ENCODE peak calls at places on chromosomes 1 and 21, in six cellular contexts. H, S, D, R, N and Z are unnamed samples.

GRCh38 chr1:172647110-172647564 is 11.8 kb upstream of the FASLG start:
- DNase-seq in H (no peak), S (no peak), D (peak), R (no peak), N (no peak), Z (no peak)

GRCh38 chr1:88877382-88877825 is 14.0 kb downstream of the GTF2B start:
- DNase-seq in H (no peak), S (peak), D (peak), R (no peak), N (no peak), Z (peak)

GRCh38 chr1:33443705-33444180 is 12.8 kb upstream of the PHC2 start:
- DNase-seq in H (no peak), S (no peak), D (no peak), R (no peak), N (no peak), Z (no peak)

GRCh38 chr1:24925082-24925779 is 4.8 kb downstream of the RUNX3 start:
- DNase-seq in H (no peak), S (no peak), D (no peak), R (no peak), N (peak), Z (no peak)

GRCh38 chr21:16330340-16331319 is 600.8 kb downstream of the USP25 start:
- DNase-seq in H (peak), S (peak), D (peak), R (no peak), N (no peak), Z (peak)

GRCh38 chr1:59146651-59147358 is 150.1 kb upstream of the FGGY start:
- DNase-seq in H (peak), S (peak), D (peak), R (no peak), N (no peak), Z (peak)

GRCh38 chr1:166947398-166948043 is 27.8 kb downstream of the ILDR2 start:
- DNase-seq in H (no peak), S (no peak), D (peak), R (peak), N (no peak), Z (no peak)

GRCh38 chr1:150164224-150164623 is 14.5 kb downstream of the PLEKHO1 start:
- DNase-seq in H (no peak), S (no peak), D (no peak), R (no peak), N (no peak), Z (no peak)

GRCh38 chr1:201648066-201648910 is 109.4 kb downstream of the NAV1 start:
- DNase-seq in H (peak), S (no peak), D (peak), R (peak), N (no peak), Z (peak)

GRCh38 chr1:3135073-3135745 is 66.2 kb downstream of the PRDM16 start:
- DNase-seq in H (no peak), S (no peak), D (no peak), R (no peak), N (no peak), Z (no peak)

GRCh38 chr1:171841931-171842723 is 829 bp downstream of the DNM3 start:
- DNase-seq in H (peak), S (no peak), D (no peak), R (no peak), N (no peak), Z (peak)

GRCh38 chr1:243595527-243596206 is 254.4 kb downstream of the AKT3 start:
- DNase-seq in H (no peak), S (no peak), D (peak), R (no peak), N (no peak), Z (no peak)

GRCh38 chr1:167683641-167684502 is 37.9 kb upstream of the MPZL1 start:
- DNase-seq in H (no peak), S (no peak), D (peak), R (no peak), N (no peak), Z (no peak)

GRCh38 chr1:20154306-20154831 is 15.2 kb downstream of the PLA2G2F start:
- DNase-seq in H (no peak), S (no peak), D (no peak), R (no peak), N (no peak), Z (no peak)

GRCh38 chr1:220819627-220820026 is 32.9 kb downstream of the MTARC1 start:
- DNase-seq in H (no peak), S (no peak), D (no peak), R (no peak), N (no peak), Z (no peak)

GRCh38 chr1:4974981-4975685 is 320.7 kb downstream of the AJAP1 start:
- DNase-seq in H (no peak), S (no peak), D (no peak), R (no peak), N (no peak), Z (no peak)

GRCh38 chr1:234001817-234002216 is 97.3 kb downstream of the SLC35F3 start:
- DNase-seq in H (no peak), S (no peak), D (no peak), R (no peak), N (no peak), Z (no peak)

GRCh38 chr1:199071080-199071479 is 432.2 kb downstream of the PTPRC start:
- DNase-seq in H (no peak), S (no peak), D (no peak), R (no peak), N (no peak), Z (no peak)

GRCh38 chr1:10286244-10286643 is 75.9 kb downstream of the KIF1B start:
- DNase-seq in H (no peak), S (no peak), D (peak), R (no peak), N (no peak), Z (no peak)

GRCh38 chr1:232599178-232600041 is 30.5 kb downstream of the SIPA1L2 start:
- DNase-seq in H (no peak), S (no peak), D (peak), R (no peak), N (no peak), Z (no peak)

GRCh38 chr1:95197616-95198252 is 36.3 kb upstream of the RWDD3 start:
- DNase-seq in H (no peak), S (no peak), D (peak), R (no peak), N (no peak), Z (no peak)

GRCh38 chr1:7369866-7370265 is 401.2 kb upstream of the VAMP3 start:
- DNase-seq in H (no peak), S (no peak), D (no peak), R (no peak), N (no peak), Z (no peak)

GRCh38 chr1:55078470-55078869 is 39.1 kb downstream of the PCSK9 start:
- DNase-seq in H (no peak), S (no peak), D (no peak), R (no peak), N (no peak), Z (no peak)

GRCh38 chr1:25891606-25892005 is 14.6 kb downstream of the STMN1 start:
- DNase-seq in H (no peak), S (no peak), D (no peak), R (no peak), N (no peak), Z (no peak)

GRCh38 chr1:2179283-2180013 is 15.1 kb downstream of the FAAP20 start:
- DNase-seq in H (no peak), S (no peak), D (no peak), R (peak), N (no peak), Z (no peak)

GRCh38 chr1:52523376-52523775 is 29.5 kb downstream of the TUT4 start:
- DNase-seq in H (no peak), S (no peak), D (peak), R (no peak), N (no peak), Z (no peak)

GRCh38 chr1:31848381-31848897 is 32.6 kb upstream of the SPOCD1 start:
- DNase-seq in H (no peak), S (no peak), D (no peak), R (no peak), N (no peak), Z (no peak)

GRCh38 chr1:180953291-180953747 is 40.6 kb downstream of the KIAA1614 start:
- DNase-seq in H (no peak), S (no peak), D (no peak), R (no peak), N (no peak), Z (no peak)

GRCh38 chr1:67626495-67627235 is 58.3 kb upstream of the GADD45A start:
- DNase-seq in H (no peak), S (no peak), D (peak), R (no peak), N (no peak), Z (no peak)

GRCh38 chr1:180343931-180344406 is 113.9 kb downstream of the LHX4 start:
- DNase-seq in H (no peak), S (no peak), D (peak), R (no peak), N (peak), Z (peak)

GRCh38 chr1:115251856-115252255 is 86.2 kb downstream of the NGF start:
- DNase-seq in H (no peak), S (no peak), D (peak), R (no peak), N (no peak), Z (no peak)

GRCh38 chr1:100902365-100902764 is 6.5 kb downstream of the SLC30A7 start:
- DNase-seq in H (no peak), S (no peak), D (no peak), R (no peak), N (no peak), Z (no peak)

GRCh38 chr1:243490748-243491686 is 235.2 kb downstream of the SDCCAG8 start:
- DNase-seq in H (no peak), S (no peak), D (peak), R (no peak), N (no peak), Z (no peak)

GRCh38 chr1:155064109-155064812 is 721 bp downstream of the EFNA4 start:
- DNase-seq in H (no peak), S (peak), D (peak), R (no peak), N (no peak), Z (peak)

GRCh38 chr21:35593000-35593502 is 467.3 kb downstream of the SETD4 start:
- DNase-seq in H (no peak), S (no peak), D (peak), R (no peak), N (no peak), Z (no peak)

GRCh38 chr1:178650950-178651461 is 74.0 kb upstream of the RALGPS2 start:
- DNase-seq in H (no peak), S (peak), D (peak), R (no peak), N (no peak), Z (no peak)

GRCh38 chr1:212828395-212828794 is 19.1 kb downstream of the SPATA45 start:
- DNase-seq in H (no peak), S (peak), D (no peak), R (no peak), N (no peak), Z (no peak)

GRCh38 chr1:238642231-238642630 is 744.1 kb upstream of the CHRM3 start:
- DNase-seq in H (no peak), S (no peak), D (peak), R (no peak), N (no peak), Z (no peak)
- TF ChIP-seq BHLHE40 in H (no peak), S (no peak), D (no peak), R (no peak), N (no peak), Z (no peak)

GRCh38 chr1:34794790-34795180 is 2.0 kb downstream of the GJA4 start:
- DNase-seq in H (no peak), S (no peak), D (no peak), R (no peak), N (no peak), Z (no peak)

GRCh38 chr1:34794001-34794789 is 1.4 kb downstream of the GJA4 start:
- DNase-seq in H (no peak), S (no peak), D (no peak), R (no peak), N (no peak), Z (no peak)

GRCh38 chr1:34790985-34791384 is 1.8 kb upstream of the GJA4 start:
- DNase-seq in H (no peak), S (no peak), D (no peak), R (no peak), N (no peak), Z (no peak)

GRCh38 chr1:34792424-34792823 is 375 bp upstream of the GJA4 start:
- DNase-seq in H (no peak), S (no peak), D (no peak), R (no peak), N (no peak), Z (no peak)

GRCh38 chr1:34792868-34793727 is at the start of gene GJA4:
- DNase-seq in H (no peak), S (no peak), D (no peak), R (peak), N (no peak), Z (no peak)
- TF ChIP-seq BHLHE40 in H (no peak), S (no peak), D (no peak), R (no peak), N (no peak), Z (no peak)

GRCh38 chr1:85659174-85659573 is 49.1 kb downstream of the ZNHIT6 start:
- DNase-seq in H (no peak), S (no peak), D (no peak), R (no peak), N (no peak), Z (no peak)
- TF ChIP-seq BHLHE40 in H (no peak), S (no peak), D (no peak), R (no peak), N (no peak), Z (no peak)

DNA sequence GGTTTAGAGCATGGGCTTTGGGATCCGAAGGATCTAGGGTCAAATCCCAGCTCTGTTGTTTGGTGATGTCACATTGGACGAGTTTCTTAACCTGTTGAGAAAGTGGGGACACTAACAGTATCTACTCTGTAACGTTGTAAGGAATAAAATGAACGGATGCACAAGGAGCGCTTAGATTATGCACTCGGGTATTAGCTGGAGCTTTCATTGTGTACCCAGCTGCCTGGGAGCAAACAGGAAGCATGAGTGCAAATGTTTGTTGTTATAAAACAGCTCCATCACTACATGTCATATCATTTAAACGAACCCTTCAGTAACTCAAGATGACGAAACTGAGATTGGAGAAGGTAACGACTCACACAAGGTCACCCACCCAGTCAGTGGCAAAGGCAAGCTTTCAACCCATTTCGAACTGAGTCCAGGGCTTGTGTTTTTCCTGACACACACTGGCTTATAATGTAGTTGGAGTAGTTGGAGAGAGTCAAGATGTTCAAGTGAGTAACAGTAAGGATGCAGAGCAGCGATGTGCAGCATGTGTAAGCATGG is 16.2 kb upstream of the SLC6A17 start:
- DNase-seq in H (no peak), S (no peak), D (peak), R (no peak), N (no peak), Z (no peak)
- TF ChIP-seq BHLHE40 in H (no peak), S (no peak), D (no peak), R (no peak), N (no peak), Z (no peak)

GRCh38 chr1:239247299-239247698 is 139.1 kb upstream of the CHRM3 start:
- DNase-seq in H (no peak), S (no peak), D (no peak), R (no peak), N (no peak), Z (no peak)
- TF ChIP-seq BHLHE40 in H (no peak), S (no peak), D (no peak), R (no peak), N (no peak), Z (no peak)

GRCh38 chr1:79896136-79896535 is 889.6 kb upstream of the ADGRL4 start:
- DNase-seq in H (no peak), S (no peak), D (no peak), R (no peak), N (no peak), Z (no peak)

GRCh38 chr1:79895573-79895972 is 889.0 kb upstream of the ADGRL4 start:
- DNase-seq in H (no peak), S (no peak), D (no peak), R (no peak), N (no peak), Z (no peak)

GRCh38 chr1:79902418-79902817 is 895.9 kb upstream of the ADGRL4 start:
- DNase-seq in H (no peak), S (no peak), D (no peak), R (no peak), N (no peak), Z (no peak)

DNA sequence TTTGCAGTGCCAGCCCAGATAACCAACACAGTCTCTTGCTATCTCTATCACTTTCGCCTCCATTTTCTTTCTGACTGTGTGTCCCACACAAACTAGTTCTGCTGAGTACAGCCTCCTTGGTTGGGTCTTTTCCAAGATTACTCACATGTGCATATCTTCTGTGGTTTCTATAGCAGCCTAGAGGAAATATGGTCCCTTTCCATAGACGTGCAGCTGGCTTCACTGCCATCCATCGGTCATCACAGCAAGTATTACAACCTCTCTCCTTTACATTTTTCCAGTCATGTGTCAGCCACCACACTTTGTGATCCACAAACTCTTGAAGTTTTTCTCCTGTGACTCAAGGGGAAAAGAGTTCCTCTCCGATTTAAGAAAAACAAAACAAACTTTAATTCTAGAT is 893.4 kb upstream of the ADGRL4 start:
- DNase-seq in H (no peak), S (no peak), D (peak), R (no peak), N (no peak), Z (no peak)
- TF ChIP-seq BHLHE40 in H (no peak), S (no peak), D (peak), R (no peak), N (no peak), Z (no peak)

GRCh38 chr1:160608941-160609340 is 29.6 kb upstream of the CD84 start:
- DNase-seq in H (no peak), S (no peak), D (no peak), R (no peak), N (no peak), Z (no peak)
- TF ChIP-seq BHLHE40 in H (no peak), S (no peak), D (no peak), R (no peak), N (no peak), Z (no peak)

DNA sequence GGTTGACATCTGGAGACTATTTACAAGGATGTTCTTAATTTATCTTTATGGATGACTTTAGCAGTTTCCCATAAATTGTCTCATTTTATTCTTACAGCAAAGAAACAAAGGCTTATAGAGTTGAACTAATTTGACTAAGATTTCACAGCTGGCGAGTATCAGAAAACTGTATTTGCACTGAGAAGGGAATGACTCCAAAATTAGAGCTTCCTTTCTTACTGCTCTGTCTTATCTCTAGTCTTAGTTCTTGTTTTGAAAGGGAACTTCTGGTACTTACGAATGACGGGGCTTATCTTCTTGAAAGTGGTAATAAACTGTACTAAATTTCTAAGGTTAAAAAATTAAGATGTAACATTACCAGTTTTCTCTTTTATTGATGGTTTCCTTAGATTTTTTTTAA is 13.6 kb downstream of the CNST start:
- DNase-seq in H (no peak), S (no peak), D (no peak), R (no peak), N (no peak), Z (no peak)
- TF ChIP-seq BHLHE40 in H (no peak), S (no peak), D (no peak), R (no peak), N (no peak), Z (no peak)

GRCh38 chr1:30052178-30052577 is 671.2 kb downstream of the MATN1 start:
- DNase-seq in H (no peak), S (no peak), D (no peak), R (no peak), N (no peak), Z (peak)
- TF ChIP-seq BHLHE40 in H (no peak), S (no peak), D (no peak), R (no peak), N (no peak), Z (no peak)